ENCODE peak calls at places on chromosomes 3 and 15, in four cellular contexts. B is GM12878, G is SK-N-SH, D is HepG2. P is an unnamed sample.

GRCh38 chr3:69181592-69182211 is 59.3 kb upstream of the LMOD3 start:
- DNase-seq in G (no peak), B (no peak), D (peak; percentile 80), P (no peak)

GRCh38 chr15:59522988-59523461 is 85.0 kb downstream of the FAM81A start:
- DNase-seq in G (no peak), B (no peak), D (no peak), P (no peak)

GRCh38 chr3:71492566-71492965 is 91.0 kb downstream of the FOXP1 start:
- DNase-seq in G (no peak), D (no peak), B (no peak), P (no peak)

GRCh38 chr3:122911901-122912300 is 115.7 kb downstream of the SEMA5B start:
- DNase-seq in B (no peak), D (no peak), G (no peak), P (no peak)

GRCh38 chr3:184765730-184766074 is 46.3 kb upstream of the VPS8 start:
- DNase-seq in D (no peak), G (no peak), B (peak; percentile 21), P (peak; percentile 52)

GRCh38 chr3:148532326-148532725 is 165.4 kb upstream of the AGTR1 start:
- DNase-seq in B (no peak), G (no peak), D (no peak), P (no peak)

GRCh38 chr3:18964640-18965039 is 183.7 kb upstream of the KCNH8 start:
- DNase-seq in G (no peak), B (no peak), D (no peak), P (no peak)

GRCh38 chr3:183131735-183132134 is 30.8 kb downstream of the LAMP3 start:
- DNase-seq in G (no peak), D (no peak), B (no peak), P (no peak)

GRCh38 chr3:127411083-127411727 is 123.4 kb upstream of the PRR20G start:
- DNase-seq in D (no peak), B (no peak), G (peak; percentile 50), P (no peak)

GRCh38 chr3:178562143-178562868 is 26.1 kb downstream of the KCNMB2 start:
- DNase-seq in B (no peak), D (no peak), G (no peak), P (no peak)

GRCh38 chr15:89442671-89443307 is 53.6 kb downstream of the RHCG start:
- DNase-seq in D (peak; percentile 31), B (no peak), G (peak; percentile 88), P (peak; percentile 78)

GRCh38 chr15:26628879-26629529 is 143.9 kb downstream of the GABRB3 start:
- DNase-seq in G (no peak), B (no peak), D (no peak), P (no peak)

GRCh38 chr3:17411157-17411877 is 331.1 kb downstream of the TBC1D5 start:
- DNase-seq in G (no peak), D (no peak), B (no peak), P (no peak)

GRCh38 chr3:49673715-49674490 is at the start of gene APEH:
- DNase-seq in D (peak; percentile 96), B (peak; percentile 95), G (peak; percentile 99), P (peak; percentile 98)

GRCh38 chr3:178302966-178303930 is 233.0 kb upstream of the KCNMB2 start:
- DNase-seq in B (no peak), G (no peak), D (no peak), P (no peak)

GRCh38 chr3:179811321-179812095 is 158.7 kb downstream of the USP13 start:
- DNase-seq in D (peak; percentile 46), B (peak; percentile 40), G (peak; percentile 73), P (peak; percentile 24)

GRCh38 chr3:99774467-99774866 is 43.2 kb upstream of the CMSS1 start:
- DNase-seq in G (no peak), B (peak; percentile 28), D (no peak), P (no peak)

GRCh38 chr3:86257955-86258641 is 732.9 kb downstream of the VGLL3 start:
- DNase-seq in G (no peak), B (peak; percentile 7), D (no peak), P (no peak)

GRCh38 chr3:161567962-161568361 is 71.4 kb downstream of the OTOL1 start:
- DNase-seq in D (no peak), B (no peak), G (no peak), P (no peak)

GRCh38 chr15:101251830-101252820 is at the start of gene CHSY1:
- DNase-seq in B (peak; percentile 57), G (peak; percentile 94), D (peak; percentile 67), P (peak; percentile 77)

GRCh38 chr3:176554791-176555330 is 642.4 kb downstream of the TBL1XR1 start:
- DNase-seq in G (no peak), B (no peak), D (no peak), P (no peak)

GRCh38 chr3:41715376-41715775 is 246.5 kb downstream of the ULK4 start:
- DNase-seq in D (no peak), B (no peak), G (no peak), P (no peak)

GRCh38 chr3:87410110-87410509 is 133.7 kb upstream of the POU1F1 start:
- DNase-seq in G (no peak), B (no peak), D (no peak), P (no peak)

GRCh38 chr3:45368382-45368781 is 20.0 kb upstream of the LARS2 start:
- DNase-seq in G (no peak), B (no peak), D (no peak), P (no peak)

GRCh38 chr15:45319472-45320214 is 58.7 kb downstream of the GATM start:
- DNase-seq in G (no peak), B (no peak), D (no peak), P (no peak)

GRCh38 chr15:89244512-89244869 is 712 bp downstream of the FANCI start:
- DNase-seq in B (no peak), D (peak; percentile 13), G (no peak), P (no peak)

GRCh38 chr3:57393957-57394356 is 101.5 kb upstream of the ASB14 start:
- DNase-seq in B (no peak), G (no peak), D (no peak), P (no peak)

GRCh38 chr3:172836390-172836997 is 86.0 kb downstream of the ECT2 start:
- DNase-seq in B (no peak), D (peak; percentile 35), G (peak; percentile 27), P (no peak)

GRCh38 chr3:5663604-5664003 is 476.1 kb downstream of the EDEM1 start:
- DNase-seq in D (no peak), B (no peak), G (no peak), P (no peak)

GRCh38 chr3:109023656-109024254 is 70.1 kb upstream of the GUCA1C start:
- DNase-seq in D (peak; percentile 25), B (peak; percentile 19), G (peak; percentile 27), P (peak; percentile 2)

GRCh38 chr3:8506611-8507061 is 5.0 kb downstream of the LMCD1 start:
- DNase-seq in G (no peak), B (no peak), D (no peak), P (no peak)
- TF ChIP-seq TAF1 in G (no peak), B (no peak), D (no peak), P (no peak)

GRCh38 chr3:34206996-34207395 is 408.6 kb downstream of the PDCD6IP start:
- DNase-seq in B (no peak), G (no peak), D (no peak), P (no peak)
- TF ChIP-seq TAF1 in B (no peak), G (no peak), D (no peak), P (no peak)

GRCh38 chr3:132062535-132062934 is 27.7 kb upstream of the CPNE4 start:
- DNase-seq in B (no peak), D (no peak), G (no peak), P (no peak)
- TF ChIP-seq TAF1 in B (no peak), D (no peak), G (no peak), P (no peak)

GRCh38 chr3:30471076-30471475 is 135.3 kb upstream of the TGFBR2 start:
- DNase-seq in B (no peak), D (no peak), G (no peak), P (no peak)
- TF ChIP-seq TAF1 in B (no peak), D (no peak), G (no peak), P (no peak)

GRCh38 chr3:46703013-46703520 is 1.9 kb downstream of the TMIE start:
- DNase-seq in B (no peak), D (no peak), G (no peak), P (no peak)
- TF ChIP-seq TAF1 in B (no peak), D (no peak), G (no peak), P (no peak)

GRCh38 chr15:83653288-83653638 is 660 bp upstream of the ADAMTSL3 start:
- DNase-seq in B (no peak), D (no peak), G (no peak), P (no peak)
- TF ChIP-seq TAF1 in B (no peak), D (no peak), G (no peak), P (no peak)

GRCh38 chr3:28765194-28765593 is 416.6 kb upstream of the AZI2 start:
- DNase-seq in B (no peak), D (no peak), G (no peak), P (no peak)

GRCh38 chr3:28768439-28768838 is 419.8 kb upstream of the AZI2 start:
- DNase-seq in B (no peak), D (no peak), G (no peak), P (no peak)
- TF ChIP-seq TAF1 in B (no peak), D (no peak), G (no peak), P (no peak)

GRCh38 chr3:198079771-198080520 is 119.9 kb downstream of the LMLN start:
- DNase-seq in G (no peak), B (no peak), D (no peak), P (no peak)

GRCh38 chr3:198081421-198081844 is 121.4 kb downstream of the LMLN start:
- DNase-seq in D (no peak), G (peak; percentile 22), B (no peak), P (no peak)

GRCh38 chr3:198076722-198077308 is 116.8 kb downstream of the LMLN start:
- DNase-seq in D (no peak), B (no peak), G (no peak), P (no peak)

GRCh38 chr3:198080521-198081384 is 120.7 kb downstream of the LMLN start:
- DNase-seq in G (peak; percentile 85), D (peak; percentile 18), B (no peak), P (peak; percentile 46)
- TF ChIP-seq TAF1 in G (no peak), D (no peak), B (no peak), P (no peak)

GRCh38 chr3:59244343-59244742 is 194.5 kb upstream of the CFAP20DC start:
- DNase-seq in D (no peak), G (no peak), B (no peak), P (no peak)

GRCh38 chr3:59245300-59245878 is 195.6 kb upstream of the CFAP20DC start:
- DNase-seq in D (no peak), G (no peak), B (no peak), P (no peak)

GRCh38 chr3:59247402-59247841 is 197.6 kb upstream of the CFAP20DC start:
- DNase-seq in B (peak; percentile 39), D (no peak), G (no peak), P (no peak)

GRCh38 chr3:59246719-59247401 is 197.0 kb upstream of the CFAP20DC start:
- DNase-seq in B (peak; percentile 53), D (no peak), G (no peak), P (no peak)

GRCh38 chr3:59245879-59246501 is 196.2 kb upstream of the CFAP20DC start:
- DNase-seq in D (no peak), G (no peak), B (no peak), P (no peak)
- TF ChIP-seq TAF1 in D (no peak), G (no peak), B (no peak), P (no peak)